ENCODE peak calls at places on chromosome 21, in nine cellular contexts. One of them, this sample, is unnamed.

GRCh38 chr21:46144464-46145070 is 10.8 kb downstream of the FTCD start:
- DNase-seq in NCI-H82: no peak
- DNase-seq in putamen: peak
- DNase-seq in GF-D8: no peak
- DNase-seq in left ventricle myocardium superior: no peak
- DNase-seq in astrocyte of the spinal cord: no peak
- DNase-seq in HS-5: no peak
- DNase-seq in upper lobe of right lung: no peak
- DNase-seq in cardiac fibroblast: no peak
- DNase-seq in this sample: no peak

GRCh38 chr21:35511298-35512162 is 462.4 kb upstream of the RUNX1 start:
- DNase-seq in NCI-H82: no peak
- DNase-seq in putamen: no peak
- DNase-seq in GF-D8: no peak
- DNase-seq in left ventricle myocardium superior: no peak
- DNase-seq in astrocyte of the spinal cord: peak
- DNase-seq in HS-5: no peak
- DNase-seq in upper lobe of right lung: no peak
- DNase-seq in cardiac fibroblast: peak
- DNase-seq in this sample: no peak

GRCh38 chr21:40272037-40272436 is 404.8 kb downstream of the PCP4 start:
- DNase-seq in NCI-H82: no peak
- DNase-seq in putamen: no peak
- DNase-seq in GF-D8: no peak
- DNase-seq in left ventricle myocardium superior: no peak
- DNase-seq in astrocyte of the spinal cord: no peak
- DNase-seq in HS-5: no peak
- DNase-seq in upper lobe of right lung: no peak
- DNase-seq in cardiac fibroblast: no peak
- DNase-seq in this sample: no peak

GRCh38 chr21:23801292-23801691 is 1806.0 kb downstream of the MRPL39 start:
- DNase-seq in NCI-H82: no peak
- DNase-seq in putamen: no peak
- DNase-seq in GF-D8: no peak
- DNase-seq in left ventricle myocardium superior: no peak
- DNase-seq in astrocyte of the spinal cord: no peak
- DNase-seq in HS-5: no peak
- DNase-seq in upper lobe of right lung: no peak
- DNase-seq in cardiac fibroblast: no peak
- DNase-seq in this sample: no peak

GRCh38 chr21:26912466-26912865 is 54.4 kb downstream of the ADAMTS5 start:
- DNase-seq in NCI-H82: no peak
- DNase-seq in putamen: no peak
- DNase-seq in GF-D8: no peak
- DNase-seq in left ventricle myocardium superior: no peak
- DNase-seq in astrocyte of the spinal cord: no peak
- DNase-seq in HS-5: no peak
- DNase-seq in upper lobe of right lung: no peak
- DNase-seq in cardiac fibroblast: no peak
- DNase-seq in this sample: no peak

GRCh38 chr21:42463861-42464515 is 32.0 kb downstream of the RSPH1 start:
- DNase-seq in NCI-H82: peak
- DNase-seq in putamen: peak
- DNase-seq in GF-D8: peak
- DNase-seq in left ventricle myocardium superior: no peak
- DNase-seq in astrocyte of the spinal cord: peak
- DNase-seq in HS-5: no peak
- DNase-seq in upper lobe of right lung: no peak
- DNase-seq in cardiac fibroblast: peak
- DNase-seq in this sample: no peak

GRCh38 chr21:38340131-38340530 is 83.3 kb downstream of the KCNJ15 start:
- DNase-seq in NCI-H82: no peak
- DNase-seq in putamen: no peak
- DNase-seq in GF-D8: no peak
- DNase-seq in left ventricle myocardium superior: no peak
- DNase-seq in astrocyte of the spinal cord: no peak
- DNase-seq in HS-5: no peak
- DNase-seq in upper lobe of right lung: no peak
- DNase-seq in cardiac fibroblast: no peak
- DNase-seq in this sample: no peak

GRCh38 chr21:20822559-20823133 is 175.6 kb upstream of the NCAM2 start:
- DNase-seq in NCI-H82: no peak
- DNase-seq in putamen: peak
- DNase-seq in GF-D8: no peak
- DNase-seq in left ventricle myocardium superior: no peak
- DNase-seq in astrocyte of the spinal cord: no peak
- DNase-seq in HS-5: peak
- DNase-seq in upper lobe of right lung: no peak
- DNase-seq in cardiac fibroblast: no peak
- DNase-seq in this sample: no peak

GRCh38 chr21:44423941-44424607 is 31.2 kb upstream of the LRRC3 start:
- DNase-seq in NCI-H82: no peak
- DNase-seq in putamen: no peak
- DNase-seq in GF-D8: no peak
- DNase-seq in left ventricle myocardium superior: peak
- DNase-seq in astrocyte of the spinal cord: no peak
- DNase-seq in HS-5: no peak
- DNase-seq in upper lobe of right lung: peak
- DNase-seq in cardiac fibroblast: no peak
- DNase-seq in this sample: no peak

GRCh38 chr21:46057111-46057709 is 40.7 kb upstream of the COL6A2 start:
- DNase-seq in NCI-H82: no peak
- DNase-seq in putamen: no peak
- DNase-seq in GF-D8: no peak
- DNase-seq in left ventricle myocardium superior: peak
- DNase-seq in astrocyte of the spinal cord: no peak
- DNase-seq in HS-5: no peak
- DNase-seq in upper lobe of right lung: peak
- DNase-seq in cardiac fibroblast: no peak
- DNase-seq in this sample: no peak

This sample was measured in SIG-M5.